ENCODE peak calls at places on chromosomes 12 and 14, in four cellular contexts. F is HepG2, Y is WTC11, G is K562. X is an unnamed sample.

GRCh38 chr12:104314242-104314614 is 10.7 kb downstream of the EID3 start:
- DNase-seq in F (no peak), Y (no peak), G (no peak), X (no peak)

GRCh38 chr14:23074906-23075305 is 17.6 kb upstream of the CDH24 start:
- DNase-seq in F (no peak), Y (no peak), G (no peak), X (no peak)

GRCh38 chr12:124410354-124411175 is 115.7 kb downstream of the RFLNA start:
- DNase-seq in F (no peak), Y (no peak), G (peak), X (no peak)

GRCh38 chr12:65696227-65696626 is 128.1 kb upstream of the HMGA2 start:
- DNase-seq in F (no peak), Y (no peak), G (no peak), X (no peak)

GRCh38 chr12:29024117-29024516 is 125.0 kb upstream of the FAR2 start:
- DNase-seq in F (no peak), Y (no peak), G (no peak), X (no peak)

GRCh38 chr12:103751600-103751999 is 89.4 kb downstream of the NT5DC3 start:
- DNase-seq in F (no peak), Y (no peak), G (no peak), X (no peak)

GRCh38 chr14:71645656-71646055 is 286.6 kb upstream of the RGS6 start:
- DNase-seq in F (no peak), Y (no peak), G (no peak), X (no peak)

GRCh38 chr12:24966951-24967564 is 18.2 kb upstream of the BCAT1 start:
- DNase-seq in F (no peak), Y (no peak), G (no peak), X (no peak)

GRCh38 chr12:103997277-103997900 is 31.7 kb downstream of the TDG start:
- DNase-seq in F (no peak), Y (no peak), G (no peak), X (no peak)

GRCh38 chr14:93712838-93713724 is 75.2 kb downstream of the PRIMA1 start:
- DNase-seq in F (no peak), Y (no peak), G (no peak), X (no peak)

GRCh38 chr12:47799357-47799955 is 20.2 kb downstream of the HDAC7 start:
- DNase-seq in F (no peak), Y (no peak), G (no peak), X (no peak)

GRCh38 chr12:111093428-111094142 is 173.2 kb upstream of the MYL2 start:
- DNase-seq in F (no peak), Y (no peak), G (no peak), X (no peak)

GRCh38 chr12:47504775-47505446 is 200.9 kb downstream of the RPAP3 start:
- DNase-seq in F (no peak), Y (no peak), G (no peak), X (no peak)

GRCh38 chr14:100425454-100425814 is 102.3 kb downstream of the SLC25A47 start:
- DNase-seq in F (no peak), Y (no peak), G (no peak), X (no peak)

GRCh38 chr12:114799574-114800487 is 115.9 kb upstream of the TBX3 start:
- DNase-seq in F (peak), Y (peak), G (no peak), X (no peak)

GRCh38 chr12:57135939-57136338 is 7.7 kb downstream of the LRP1 start:
- DNase-seq in F (no peak), Y (peak), G (no peak), X (no peak)

GRCh38 chr12:3362751-3363150 is 128.3 kb upstream of the PRMT8 start:
- DNase-seq in F (no peak), Y (no peak), G (no peak), X (no peak)

GRCh38 chr14:100098171-100098570 is 32.9 kb downstream of the EVL start:
- DNase-seq in F (no peak), Y (no peak), G (no peak), X (no peak)

GRCh38 chr14:59187802-59188460 is 536 bp upstream of the DAAM1 start:
- DNase-seq in F (no peak), Y (peak), G (peak), X (peak)

GRCh38 chr14:24816929-24817637 is 183.1 kb upstream of the GZMB start:
- DNase-seq in F (peak), Y (no peak), G (no peak), X (no peak)

GRCh38 chr12:124391340-124392261 is 96.7 kb downstream of the RFLNA start:
- DNase-seq in F (no peak), Y (no peak), G (no peak), X (no peak)

GRCh38 chr14:25041484-25041883 is 8.5 kb downstream of the STXBP6 start:
- DNase-seq in F (no peak), Y (no peak), G (no peak), X (no peak)

GRCh38 chr14:60206837-60207533 is 41.8 kb upstream of the DHRS7 start:
- DNase-seq in F (no peak), Y (no peak), G (no peak), X (no peak)

GRCh38 chr14:43464968-43465367 is 1042.1 kb downstream of the FSCB start:
- DNase-seq in F (no peak), Y (no peak), G (no peak), X (no peak)
- TF ChIP-seq ELF4 in F (no peak), Y (no peak), G (no peak), X (no peak)

GRCh38 chr12:16564675-16565074 is 41.3 kb downstream of the LMO3 start:
- DNase-seq in F (no peak), Y (no peak), G (no peak), X (no peak)

GRCh38 chr12:16573652-16574077 is 32.3 kb downstream of the LMO3 start:
- DNase-seq in F (peak), Y (peak), G (no peak), X (no peak)

GRCh38 chr12:16563519-16563918 is 42.4 kb downstream of the LMO3 start:
- DNase-seq in F (no peak), Y (no peak), G (no peak), X (no peak)

GRCh38 chr12:16568873-16569272 is 37.1 kb downstream of the LMO3 start:
- DNase-seq in F (no peak), Y (no peak), G (no peak), X (no peak)
- TF ChIP-seq ELF4 in F (no peak), Y (no peak), G (no peak), X (no peak)

GRCh38 chr14:74504874-74505617 is 11.5 kb downstream of the ISCA2 start:
- DNase-seq in F (no peak), Y (no peak), G (no peak), X (no peak)
- TF ChIP-seq ELF4 in F (no peak), Y (no peak), G (no peak), X (no peak)

GRCh38 chr12:94027561-94027960 is 120.8 kb upstream of the PLXNC1 start:
- DNase-seq in F (no peak), Y (no peak), G (no peak), X (no peak)
- TF ChIP-seq ELF4 in F (no peak), Y (no peak), G (no peak), X (no peak)

GRCh38 chr12:119412811-119413794 is 78.6 kb downstream of the CCDC60 start:
- DNase-seq in F (peak), Y (peak), G (peak), X (peak)
- TF ChIP-seq ELF4 in F (no peak), Y (no peak), G (no peak), X (no peak)

GRCh38 chr14:103833711-103834110 is 13.7 kb downstream of the PPP1R13B start:
- DNase-seq in F (no peak), Y (no peak), G (no peak), X (no peak)

GRCh38 chr14:103825103-103825502 is 22.3 kb downstream of the PPP1R13B start:
- DNase-seq in F (peak), Y (no peak), G (no peak), X (no peak)

GRCh38 chr14:103830511-103831270 is 16.7 kb downstream of the PPP1R13B start:
- DNase-seq in F (no peak), Y (no peak), G (no peak), X (no peak)

GRCh38 chr14:103832046-103832445 is 15.3 kb downstream of the PPP1R13B start:
- DNase-seq in F (no peak), Y (no peak), G (no peak), X (no peak)

DNA sequence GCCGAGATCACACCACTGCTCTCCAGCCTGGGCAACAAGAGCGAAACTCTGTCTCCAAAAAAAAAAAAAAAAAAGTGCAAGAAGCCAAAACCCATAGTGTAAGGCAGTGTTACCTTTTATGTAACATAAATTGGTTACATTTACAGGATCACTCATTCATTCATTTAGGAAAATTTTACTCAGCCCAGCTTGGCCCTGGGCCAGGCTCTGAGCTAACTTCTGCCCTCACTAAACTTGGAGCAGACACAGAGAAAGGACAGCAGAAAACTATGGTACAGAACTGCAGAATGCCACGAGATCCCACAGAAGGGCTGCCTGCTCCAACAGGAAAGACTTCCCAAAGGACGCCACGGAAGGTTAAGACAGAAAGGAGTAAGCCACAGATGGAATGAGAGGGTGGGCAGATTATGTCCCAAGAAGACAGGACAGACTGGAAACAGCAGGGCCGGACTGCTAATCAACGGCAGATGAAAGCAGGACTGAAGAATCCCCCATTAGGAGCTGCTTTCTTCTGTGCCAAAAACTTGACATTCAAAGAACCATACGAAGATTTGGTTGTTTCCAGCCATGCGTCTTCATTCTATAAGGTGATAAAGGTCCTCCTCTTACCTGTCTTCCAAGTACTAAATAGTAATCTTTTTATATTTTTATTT is 18.9 kb downstream of the PPP1R13B start:
- DNase-seq in F (no peak), Y (no peak), G (no peak), X (no peak)
- TF ChIP-seq ELF4 in F (no peak), Y (no peak), G (no peak), X (no peak)